ENCODE peak calls at places on chromosomes 5 and 9, in seven cellular contexts. N is sigmoid colon, G is OCI-LY7, A is RWPE2, B is MM.1S, Q is stomach, U is pancreas. M is an unnamed sample.

GRCh38 chr9:86521936-86522335 is 167.7 kb upstream of the TUT7 start:
- DNase-seq in N (no peak), G (no peak), A (no peak), B (no peak), Q (no peak), U (no peak), M (no peak)

GRCh38 chr5:116856271-116856670 is 281.6 kb upstream of the SEMA6A start:
- DNase-seq in N (no peak), G (no peak), A (no peak), B (no peak), Q (no peak), U (no peak), M (no peak)

GRCh38 chr5:75342836-75343235 is 5.8 kb downstream of the HMGCR start:
- DNase-seq in N (no peak), G (no peak), A (no peak), B (no peak), Q (no peak), U (no peak), M (no peak)

GRCh38 chr5:84385705-84386104 is 1.0 kb upstream of the EDIL3 start:
- DNase-seq in N (no peak), G (no peak), A (no peak), B (peak; percentile 11), Q (no peak), U (no peak), M (no peak)

GRCh38 chr5:180153991-180154390 is 55.0 kb downstream of the RASGEF1C start:
- DNase-seq in N (peak; percentile 30), G (no peak), A (no peak), B (no peak), Q (peak; percentile 5), U (no peak), M (no peak)

GRCh38 chr9:7613931-7614330 is 185.6 kb downstream of the DMAC1 start:
- DNase-seq in N (no peak), G (no peak), A (no peak), B (no peak), Q (no peak), U (no peak), M (peak; percentile 31)

GRCh38 chr9:36559036-36559695 is 13.5 kb upstream of the MELK start:
- DNase-seq in N (no peak), G (no peak), A (no peak), B (no peak), Q (no peak), U (no peak), M (no peak)

GRCh38 chr5:137705106-137705505 is 30.8 kb downstream of the KLHL3 start:
- DNase-seq in N (no peak), G (no peak), A (no peak), B (no peak), Q (no peak), U (no peak), M (no peak)

GRCh38 chr5:126309860-126310259 is 113.3 kb upstream of the GRAMD2B start:
- DNase-seq in N (no peak), G (no peak), A (no peak), B (no peak), Q (no peak), U (no peak), M (no peak)

GRCh38 chr5:4361626-4362281 is 766.1 kb downstream of the IRX1 start:
- DNase-seq in N (no peak), G (no peak), A (no peak), B (no peak), Q (no peak), U (no peak), M (no peak)

GRCh38 chr5:82356808-82357671 is 78.9 kb upstream of the RPS23 start:
- DNase-seq in N (peak; percentile 89), G (no peak), A (peak; percentile 99), B (peak; percentile 18), Q (peak; percentile 39), U (peak; percentile 32), M (peak; percentile 85)

GRCh38 chr9:96376926-96377874 is 6.3 kb downstream of the SLC35D2 start:
- DNase-seq in N (peak; percentile 17), G (no peak), A (no peak), B (no peak), Q (no peak), U (no peak), M (no peak)

GRCh38 chr5:115098041-115098702 is 71.5 kb downstream of the TRIM36 start:
- DNase-seq in N (no peak), G (peak; percentile 60), A (no peak), B (peak; percentile 57), Q (no peak), U (peak; percentile 38), M (no peak)

GRCh38 chr5:172834570-172835245 is 657 bp downstream of the ERGIC1 start:
- DNase-seq in N (peak; percentile 77), G (peak; percentile 53), A (no peak), B (no peak), Q (no peak), U (peak; percentile 45), M (no peak)

GRCh38 chr5:9207820-9208418 is 338.0 kb downstream of the SEMA5A start:
- DNase-seq in N (no peak), G (peak; percentile 67), A (no peak), B (peak; percentile 52), Q (no peak), U (no peak), M (no peak)

GRCh38 chr5:124980174-124980941 is 233.9 kb upstream of the ZNF608 start:
- DNase-seq in N (no peak), G (peak; percentile 91), A (no peak), B (no peak), Q (no peak), U (no peak), M (no peak)

GRCh38 chr9:132703336-132703735 is 33.1 kb downstream of the GTF3C4 start:
- DNase-seq in N (no peak), G (no peak), A (no peak), B (no peak), Q (no peak), U (no peak), M (no peak)

GRCh38 chr5:111518747-111519146 is 6.4 kb upstream of the STARD4 start:
- DNase-seq in N (no peak), G (no peak), A (no peak), B (no peak), Q (no peak), U (no peak), M (no peak)

DNA sequence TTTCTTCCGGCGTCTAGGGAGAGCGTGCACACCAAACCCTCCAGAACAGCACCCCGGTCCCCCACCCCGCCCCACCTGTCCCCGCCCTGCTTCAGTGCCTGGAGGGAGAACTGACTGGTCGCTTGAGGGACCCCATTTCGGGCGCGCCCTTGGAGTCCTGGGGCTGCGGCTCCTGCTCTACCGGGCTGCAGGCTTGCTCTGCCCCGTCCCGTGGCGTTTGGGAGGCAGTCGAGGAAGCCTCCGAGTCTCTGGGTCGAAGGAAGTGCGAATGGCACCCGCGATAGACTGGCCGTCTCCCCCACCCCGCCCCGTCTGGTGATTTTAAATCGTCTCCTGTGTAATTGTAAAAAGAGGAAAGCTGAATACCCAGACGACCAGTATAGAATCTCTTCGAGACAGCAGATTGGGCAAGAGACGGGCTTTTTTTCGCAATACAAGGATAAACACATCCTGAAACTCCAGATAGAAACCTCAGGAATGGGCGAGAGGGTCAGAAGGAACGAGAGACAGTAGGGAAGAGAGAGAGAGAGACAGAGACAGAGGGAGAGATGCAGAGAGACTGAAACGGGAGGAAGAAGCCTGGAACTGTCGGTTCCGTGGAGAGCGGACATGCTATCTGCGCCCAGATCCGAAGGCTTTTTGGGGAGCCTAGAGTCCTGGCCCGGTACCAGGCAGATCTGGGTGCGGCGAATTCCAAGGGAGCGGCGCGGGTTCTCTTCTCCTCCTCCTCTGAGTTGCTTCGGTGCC is 9.9 kb downstream of the PRDM6 start:
- DNase-seq in N (no peak), G (no peak), A (no peak), B (no peak), Q (no peak), U (no peak), M (no peak)
- H3K27ac ChIP-seq in N (no peak overlapping the region), G (no peak overlapping the region), A (no peak overlapping the region), B (no peak overlapping the region), Q (no peak overlapping the region), U (no peak overlapping the region), M (no peak overlapping the region)

GRCh38 chr5:16912080-16912479 is 24.0 kb downstream of the MYO10 start:
- DNase-seq in N (no peak), G (no peak), A (no peak), B (no peak), Q (no peak), U (no peak), M (no peak)

GRCh38 chr5:16916262-16916878 is 19.7 kb downstream of the MYO10 start:
- DNase-seq in N (no peak), G (no peak), A (no peak), B (no peak), Q (no peak), U (no peak), M (no peak)

GRCh38 chr5:16914584-16914983 is 21.5 kb downstream of the MYO10 start:
- DNase-seq in N (no peak), G (no peak), A (no peak), B (no peak), Q (peak; percentile 43), U (no peak), M (no peak)

GRCh38 chr5:16913840-16914435 is 22.1 kb downstream of the MYO10 start:
- DNase-seq in N (no peak), G (no peak), A (no peak), B (no peak), Q (peak; percentile 61), U (peak; percentile 53), M (no peak)

GRCh38 chr5:16913187-16913839 is 22.8 kb downstream of the MYO10 start:
- DNase-seq in N (no peak), G (no peak), A (peak; percentile 92), B (no peak), Q (peak; percentile 60), U (peak; percentile 45), M (no peak)
- H3K4me3 ChIP-seq in N (no peak overlapping the region), G (no peak overlapping the region), A (no peak overlapping the region), B (no peak overlapping the region), Q (no peak overlapping the region), U (no peak overlapping the region), M (no peak overlapping the region)

DNA sequence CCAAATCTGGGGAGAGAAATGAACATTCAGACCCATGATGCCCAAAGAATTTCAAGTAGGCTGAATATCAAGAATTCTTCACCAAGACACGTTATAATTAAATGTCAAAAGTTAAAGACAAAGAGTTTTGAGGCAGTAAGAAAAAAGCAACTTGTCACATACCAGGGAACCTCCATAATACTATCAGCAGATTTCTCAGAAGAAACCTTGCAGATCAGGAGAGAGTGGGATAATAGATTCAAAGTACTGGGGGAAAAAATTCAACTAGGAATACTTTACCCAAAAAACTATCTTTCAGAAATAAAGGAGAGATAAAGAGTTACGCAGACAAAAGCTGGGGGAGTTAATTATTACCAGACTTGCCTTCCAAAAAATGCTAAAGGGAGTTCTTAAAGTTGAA is 516.0 kb downstream of the CETN3 start:
- DNase-seq in N (no peak), G (no peak), A (no peak), B (no peak), Q (no peak), U (no peak), M (no peak)
- H3K36me3 ChIP-seq in N (no peaks in the 10 kb centered on the region), G (no peaks in the 10 kb centered on the region), A (no peaks in the 10 kb centered on the region), B (no peaks in the 10 kb centered on the region), Q (no peaks in the 10 kb centered on the region), U (no peaks in the 10 kb centered on the region), M (no peaks in the 10 kb centered on the region)

GRCh38 chr5:35485487-35485886 is 132.2 kb upstream of the SPEF2 start:
- DNase-seq in N (no peak), G (no peak), A (no peak), B (no peak), Q (no peak), U (no peak), M (no peak)
- H3K27ac ChIP-seq in N (no peak overlapping the region), G (no peak overlapping the region), A (no peak overlapping the region), B (no peak overlapping the region), Q (no peak overlapping the region), U (no peak overlapping the region), M (no peak overlapping the region)

M was measured in CD8-positive, alpha-beta memory T cell.